ENCODE peak calls at places on chromosomes 13 and 19, in five cellular contexts. W, I, D, E and B are unnamed samples.
A peak's percentile ranks its signal among the peaks of the same experiment; 100 is the strongest.

GRCh38 chr19:55479451-55480230 is 3.2 kb downstream of the ZNF628 start:
- DNase-seq in W (no peak), E (no peak), I (no peak), D (no peak), B (no peak)

GRCh38 chr19:1648926-1649541 is 3.4 kb downstream of the TCF3 start:
- DNase-seq in W (no peak), I (no peak), D (no peak), E (peak; percentile 50), B (no peak)

GRCh38 chr13:44243198-44243852 is 130.3 kb upstream of the SERP2 start:
- DNase-seq in D (no peak), W (no peak), I (no peak), E (peak; percentile 50), B (no peak)

GRCh38 chr19:2129486-2129885 is 21.9 kb downstream of the AP3D1 start:
- DNase-seq in D (no peak), I (no peak), E (no peak), W (no peak), B (no peak)

GRCh38 chr19:55528030-55528801 is 8.7 kb downstream of the SBK2 start:
- DNase-seq in W (no peak), I (no peak), D (no peak), E (no peak), B (no peak)

GRCh38 chr19:29622191-29623070 is 16.3 kb downstream of the POP4 start:
- DNase-seq in D (no peak), W (no peak), I (no peak), E (peak; percentile 11), B (no peak)

GRCh38 chr19:38870612-38871011 is 7.5 kb downstream of the RINL start:
- DNase-seq in E (no peak), D (no peak), I (no peak), W (no peak), B (no peak)

GRCh38 chr19:23393121-23393520 is 2.1 kb downstream of the ZNF91 start:
- DNase-seq in D (no peak), W (no peak), E (no peak), I (no peak), B (no peak)

GRCh38 chr19:1773173-1773572 is 19.9 kb downstream of the ONECUT3 start:
- DNase-seq in E (no peak), I (no peak), D (no peak), W (no peak), B (no peak)

GRCh38 chr19:35940839-35941238 is 4.7 kb downstream of the LRFN3 start:
- DNase-seq in W (no peak), E (no peak), D (no peak), I (no peak), B (no peak)

GRCh38 chr13:110676057-110676510 is 29.8 kb downstream of the CARS2 start:
- DNase-seq in I (no peak), W (no peak), D (no peak), E (peak; percentile 63), B (no peak)

GRCh38 chr13:98798849-98799645 is 46.6 kb upstream of the SLC15A1 start:
- DNase-seq in E (no peak), W (no peak), I (no peak), D (no peak), B (no peak)

GRCh38 chr19:2848625-2849024 is 7.3 kb downstream of the ZNF555 start:
- DNase-seq in W (no peak), E (no peak), D (no peak), I (no peak), B (no peak)

GRCh38 chr13:38166121-38166520 is 183.5 kb upstream of the UFM1 start:
- DNase-seq in E (no peak), D (no peak), W (no peak), I (no peak), B (no peak)

GRCh38 chr13:107531816-107532215 is 683.5 kb downstream of the LIG4 start:
- DNase-seq in I (no peak), W (no peak), D (no peak), E (no peak), B (no peak)

GRCh38 chr19:17766543-17767131 is 15.4 kb downstream of the FCHO1 start:
- DNase-seq in D (peak; percentile 90), E (peak; percentile 94), W (peak; percentile 81), I (peak; percentile 64), B (no peak)

GRCh38 chr19:13797870-13798269 is 2.6 kb downstream of the ZSWIM4 start:
- DNase-seq in D (no peak), I (no peak), W (no peak), E (no peak), B (no peak)

GRCh38 chr19:50510700-50511068 is 307 bp downstream of the JOSD2 start:
- DNase-seq in E (no peak), D (no peak), W (no peak), I (no peak), B (peak; percentile 79)

GRCh38 chr19:7672522-7672921 is 3.7 kb downstream of the RETN start:
- DNase-seq in I (no peak), W (no peak), E (no peak), D (no peak), B (no peak)

DNA sequence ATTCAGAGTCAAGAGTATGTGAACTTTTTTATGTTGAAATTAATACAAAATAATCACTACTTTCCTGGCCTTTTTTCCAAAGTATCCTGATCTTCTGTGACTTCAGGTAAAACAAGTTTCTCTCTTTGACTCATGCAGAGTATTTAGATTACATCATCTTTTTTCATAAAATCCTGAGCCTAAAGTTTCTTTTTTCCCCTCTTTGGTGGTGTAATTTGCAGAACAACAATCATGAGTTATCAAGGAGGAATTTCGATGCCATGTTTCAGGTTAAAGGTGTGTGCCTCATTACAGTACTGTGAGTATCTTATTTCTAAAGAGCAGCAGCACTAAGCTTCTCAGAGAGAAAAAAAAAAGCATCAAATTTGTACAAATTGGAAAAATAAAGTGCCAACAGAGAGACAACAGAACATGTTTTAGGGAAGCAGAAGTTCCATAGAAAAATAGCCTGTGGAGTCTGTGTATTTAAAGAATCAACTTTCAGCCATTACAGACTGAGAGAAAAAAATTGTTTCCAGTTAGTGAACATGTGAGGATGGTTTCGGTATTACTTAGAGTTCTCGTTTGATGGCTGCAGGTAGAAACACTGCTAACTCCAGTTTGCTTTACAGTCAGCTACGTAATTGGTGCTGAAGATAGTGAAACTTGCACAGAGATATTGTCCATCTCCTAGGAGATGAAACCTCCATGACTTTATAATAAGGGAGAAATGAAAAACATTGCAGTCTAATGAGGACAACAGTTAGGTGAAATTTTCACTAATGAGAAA is 78.1 kb upstream of the PCDH9 start:
- DNase-seq in W (no peak), D (no peak), E (no peak), I (no peak), B (no peak)
- TF ChIP-seq EP300 in W (no peak), D (no peak), E (no peak), I (no peak), B (no peak)

GRCh38 chr19:45443462-45444317 is 20.0 kb upstream of the ERCC1 start:
- DNase-seq in W (peak; percentile 99), D (peak; percentile 99), E (peak; percentile 98), I (peak; percentile 98), B (peak; percentile 97)
- TF ChIP-seq EP300 in W (no peak), D (no peak), E (peak; percentile 71), I (no peak), B (no peak)

GRCh38 chr13:90564096-90564495 is 783.4 kb upstream of the MIR17HG start:
- DNase-seq in I (no peak), W (no peak), D (no peak), E (no peak), B (no peak)

GRCh38 chr13:90565985-90566713 is 781.3 kb upstream of the MIR17HG start:
- DNase-seq in E (no peak), W (no peak), I (no peak), D (no peak), B (no peak)

GRCh38 chr13:90568165-90568564 is 779.3 kb upstream of the MIR17HG start:
- DNase-seq in W (no peak), I (no peak), D (no peak), E (no peak), B (no peak)

GRCh38 chr13:90564566-90564965 is 782.9 kb upstream of the MIR17HG start:
- DNase-seq in E (no peak), W (no peak), D (no peak), I (no peak), B (no peak)

GRCh38 chr13:90562388-90562787 is 785.1 kb upstream of the MIR17HG start:
- DNase-seq in D (no peak), I (no peak), E (no peak), W (no peak), B (no peak)
- TF ChIP-seq EP300 in D (no peak), I (no peak), E (no peak), W (no peak), B (no peak)

DNA sequence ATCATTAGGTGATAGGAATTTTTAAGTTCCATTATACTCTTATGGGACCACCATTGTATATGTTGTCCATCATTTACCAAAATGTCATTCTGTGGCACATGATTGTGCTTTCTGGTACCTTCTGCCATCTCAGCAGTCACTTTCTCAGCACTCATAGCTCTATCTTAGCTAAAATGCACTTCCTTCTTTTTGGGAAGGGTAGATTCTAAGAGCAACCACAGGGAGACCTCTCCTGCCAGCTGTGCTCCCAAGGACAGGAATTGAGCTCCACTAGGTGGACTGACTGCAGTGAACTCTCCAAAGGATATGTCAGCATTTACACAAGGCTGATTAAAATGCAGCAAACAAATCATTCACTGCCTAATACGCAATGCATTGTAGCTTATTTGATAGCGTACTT is 91.8 kb upstream of the OBI1 start:
- DNase-seq in W (no peak), E (no peak), I (no peak), D (no peak), B (no peak)
- TF ChIP-seq EP300 in W (no peak), E (no peak), I (no peak), D (no peak), B (no peak)

GRCh38 chr13:58399263-58399662 is 767.7 kb downstream of the PCDH17 start:
- DNase-seq in W (no peak), E (no peak), I (no peak), D (no peak), B (no peak)
- TF ChIP-seq EP300 in W (no peak), E (no peak), I (no peak), D (no peak), B (no peak)

GRCh38 chr19:19531951-19532805 is 3.5 kb downstream of the YJEFN3 start:
- DNase-seq in W (peak; percentile 88), I (peak; percentile 41), E (peak; percentile 86), D (peak; percentile 94), B (no peak)

GRCh38 chr19:19534556-19535265 is 3.4 kb upstream of the CILP2 start:
- DNase-seq in D (no peak), E (no peak), W (no peak), I (no peak), B (no peak)

GRCh38 chr19:19535311-19536191 is 2.5 kb upstream of the CILP2 start:
- DNase-seq in W (no peak), I (no peak), D (no peak), E (no peak), B (no peak)

GRCh38 chr19:19532806-19533701 is 4.3 kb downstream of the YJEFN3 start:
- DNase-seq in D (no peak), E (no peak), W (no peak), I (no peak), B (no peak)

DNA sequence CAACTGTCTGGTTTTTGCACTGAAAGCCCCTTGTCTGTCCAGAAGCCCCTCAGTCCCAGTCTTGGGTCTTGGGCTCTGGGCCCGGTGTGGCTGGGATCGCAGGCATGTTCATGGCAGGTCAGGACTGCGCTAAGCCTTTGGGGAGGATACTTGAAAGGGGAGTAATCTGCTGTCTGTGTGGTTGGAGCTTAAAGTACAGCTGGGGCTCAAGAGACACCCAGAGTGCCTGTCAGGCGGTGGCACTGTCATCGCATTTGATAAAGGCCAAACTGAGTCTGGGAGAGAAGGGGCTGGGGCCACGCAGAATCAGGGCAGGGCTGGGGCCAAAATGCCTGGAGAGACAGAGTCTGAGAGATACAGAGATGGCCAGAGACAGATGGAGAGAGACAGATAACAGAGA is 4.2 kb upstream of the CILP2 start:
- DNase-seq in E (no peak), I (no peak), D (no peak), W (no peak), B (no peak)
- TF ChIP-seq EP300 in E (no peak), I (no peak), D (no peak), W (no peak), B (no peak)